ENCODE peak calls at places on chromosome 11, in nine cellular contexts. R, T, J, Q, F, C, L, W and M are unnamed samples.

GRCh38 chr11:109731451-109731850 is 309.5 kb downstream of the C11orf87 start:
- DNase-seq in T (no peak), R (peak; percentile 29), C (no peak), Q (no peak), J (no peak), F (no peak), L (no peak), W (no peak), M (no peak)

GRCh38 chr11:87369888-87370287 is 332.2 kb downstream of the TMEM135 start:
- DNase-seq in T (no peak), F (no peak), R (no peak), Q (no peak), L (no peak), C (no peak), W (no peak), J (no peak), M (no peak)

GRCh38 chr11:132032555-132032954 is 662.1 kb downstream of the NTM start:
- DNase-seq in L (no peak), T (no peak), R (peak; percentile 72), J (no peak), Q (no peak), F (peak; percentile 75), W (no peak), C (no peak), M (no peak)

GRCh38 chr11:83401506-83402225 is 115.5 kb upstream of the CCDC90B start:
- DNase-seq in F (no peak), Q (no peak), C (no peak), R (no peak), T (no peak), L (no peak), J (no peak), W (no peak), M (no peak)

GRCh38 chr11:122104381-122104780 is 11.6 kb downstream of the BLID start:
- DNase-seq in J (no peak), L (no peak), R (no peak), T (no peak), Q (no peak), W (no peak), F (no peak), C (no peak), M (no peak)

GRCh38 chr11:34651551-34651950 is 30.7 kb downstream of the EHF start:
- DNase-seq in T (no peak), L (no peak), W (no peak), C (no peak), Q (no peak), J (no peak), F (peak; percentile 43), R (no peak), M (no peak)

GRCh38 chr11:124123587-124123986 is 8.3 kb downstream of the VWA5A start:
- DNase-seq in T (no peak), C (no peak), Q (no peak), F (no peak), W (no peak), J (no peak), R (no peak), L (no peak), M (no peak)

GRCh38 chr11:22957890-22958289 is 97.6 kb upstream of the CCDC179 start:
- DNase-seq in T (no peak), R (no peak), W (no peak), Q (no peak), F (no peak), L (no peak), J (no peak), C (no peak), M (no peak)

GRCh38 chr11:124864892-124865180 is 396 bp upstream of the ROBO3 start:
- DNase-seq in C (no peak), F (no peak), R (no peak), J (no peak), Q (no peak), W (no peak), T (no peak), L (no peak), M (no peak)

GRCh38 chr11:95378789-95379188 is 147.8 kb upstream of the SESN3 start:
- DNase-seq in W (no peak), T (no peak), C (no peak), J (no peak), R (no peak), L (no peak), F (no peak), Q (no peak), M (no peak)

GRCh38 chr11:45412521-45412920 is 126.4 kb upstream of the SYT13 start:
- DNase-seq in F (no peak), R (no peak), L (no peak), Q (no peak), T (no peak), J (no peak), C (no peak), W (no peak), M (no peak)

GRCh38 chr11:123046473-123047264 is 15.3 kb downstream of the HSPA8 start:
- DNase-seq in Q (no peak), C (no peak), J (no peak), W (no peak), T (no peak), F (no peak), L (no peak), R (no peak), M (no peak)

GRCh38 chr11:81005595-81005994 is 1564.8 kb upstream of the TENM4 start:
- DNase-seq in L (no peak), T (no peak), R (peak; percentile 92), Q (no peak), J (no peak), C (no peak), W (no peak), F (peak; percentile 86), M (no peak)

GRCh38 chr11:134558258-134558835 is 146.3 kb upstream of the B3GAT1 start:
- DNase-seq in W (no peak), R (no peak), T (no peak), C (no peak), F (no peak), Q (no peak), J (no peak), L (no peak), M (no peak)